ENCODE peak calls at places on chromosome 18, in ten cellular contexts. N is mammary epithelial cell, I is epithelial cell of esophagus, C is NCI-H2081, T is activated T-cell treated with anti-CD3 and anti-CD28 coated beads for 1 hour, K is upper lobe of right lung, V is lower lobe of right lung, P is mucosa of gallbladder, S is pons, H is NCI-H2171. D is an unnamed sample.

GRCh38 chr18:10579079-10579867 is 53.4 kb downstream of the NAPG start:
- DNase-seq in T (no peak), P (no peak), H (no peak), V (no peak), N (no peak), S (no peak), I (peak; percentile 55), C (no peak), K (no peak), D (peak; percentile 75)

GRCh38 chr18:48581941-48582340 is 43.1 kb downstream of the CTIF start:
- DNase-seq in C (no peak), I (no peak), H (no peak), T (no peak), P (no peak), V (no peak), K (no peak), S (no peak), N (no peak), D (no peak)

GRCh38 chr18:58584219-58585127 is 44.4 kb downstream of the ALPK2 start:
- DNase-seq in P (no peak), I (peak; percentile 36), V (no peak), N (peak; percentile 60), C (no peak), S (no peak), H (no peak), T (no peak), K (no peak), D (peak; percentile 48)

GRCh38 chr18:48771641-48772380 is 179.0 kb downstream of the SMAD7 start:
- DNase-seq in P (peak; percentile 41), H (no peak), I (no peak), K (no peak), C (no peak), V (peak; percentile 47), N (peak; percentile 8), S (no peak), T (no peak), D (no peak)

GRCh38 chr18:48200631-48201336 is 208.4 kb downstream of the ZBTB7C start:
- DNase-seq in C (no peak), S (no peak), T (no peak), P (no peak), I (no peak), N (no peak), K (no peak), V (no peak), H (no peak), D (no peak)

GRCh38 chr18:44789704-44790103 is 109.0 kb downstream of the SETBP1 start:
- DNase-seq in H (no peak), I (peak; percentile 34), S (peak; percentile 20), T (no peak), P (no peak), K (no peak), N (peak; percentile 57), C (no peak), V (no peak), D (no peak)

GRCh38 chr18:1446765-1447164 is 542.1 kb downstream of the ADCYAP1 start:
- DNase-seq in N (no peak), K (no peak), P (no peak), C (no peak), V (no peak), S (no peak), T (no peak), H (no peak), I (no peak), D (no peak)

GRCh38 chr18:11523809-11524208 is 85.6 kb upstream of the SLC35G4 start:
- DNase-seq in K (no peak), S (no peak), P (no peak), I (no peak), C (no peak), N (no peak), T (no peak), V (no peak), H (no peak), D (no peak)

GRCh38 chr18:13308369-13308768 is 89.8 kb downstream of the LDLRAD4 start:
- DNase-seq in I (no peak), V (no peak), H (no peak), K (no peak), T (no peak), P (no peak), C (no peak), S (no peak), N (no peak), D (no peak)

GRCh38 chr18:30889582-30890301 is 152.8 kb downstream of the DSC3 start:
- DNase-seq in P (peak; percentile 11), I (peak; percentile 46), C (peak; percentile 49), H (no peak), N (peak; percentile 16), T (no peak), V (no peak), S (peak; percentile 82), K (no peak), D (no peak)

GRCh38 chr18:79685281-79685680 is 5.7 kb downstream of the CTDP1 start:
- DNase-seq in N (no peak), H (no peak), C (no peak), I (no peak), K (no peak), V (no peak), P (no peak), T (no peak), S (no peak), D (no peak)

GRCh38 chr18:9082763-9083510 is 19.6 kb upstream of the NDUFV2 start:
- DNase-seq in I (no peak), H (no peak), V (no peak), C (no peak), P (no peak), T (peak; percentile 16), K (no peak), S (no peak), N (no peak), D (no peak)

GRCh38 chr18:76446321-76446720 is 48.7 kb downstream of the ZNF516 start:
- DNase-seq in C (no peak), I (no peak), S (no peak), H (no peak), P (no peak), T (no peak), K (no peak), N (no peak), V (no peak), D (no peak)

GRCh38 chr18:3514312-3515216 is 64.6 kb downstream of the TGIF1 start:
- DNase-seq in N (peak; percentile 40), K (no peak), T (no peak), S (no peak), V (no peak), P (no peak), C (no peak), I (no peak), H (no peak), D (no peak)

GRCh38 chr18:77105021-77105420 is 27.6 kb downstream of the MBP start:
- DNase-seq in T (no peak), V (no peak), K (no peak), I (no peak), H (no peak), N (no peak), C (no peak), P (no peak), S (no peak), D (no peak)

GRCh38 chr18:50405582-50406271 is 30.9 kb downstream of the SKA1 start:
- DNase-seq in V (no peak), C (peak; percentile 70), P (no peak), H (no peak), K (no peak), N (no peak), S (no peak), T (no peak), I (no peak), D (no peak)

GRCh38 chr18:3526421-3527354 is 76.7 kb downstream of the TGIF1 start:
- DNase-seq in I (no peak), S (peak; percentile 90), C (peak; percentile 40), H (peak; percentile 94), K (no peak), V (no peak), N (peak; percentile 87), T (no peak), P (no peak), D (peak; percentile 85)

GRCh38 chr18:49725809-49726514 is 87.4 kb downstream of the ACAA2 start:
- DNase-seq in C (no peak), K (no peak), N (peak; percentile 71), P (peak; percentile 79), I (peak; percentile 64), S (no peak), H (no peak), T (no peak), V (no peak), D (peak; percentile 98)

GRCh38 chr18:79869591-79870368 is 72.0 kb downstream of the KCNG2 start:
- DNase-seq in I (no peak), N (no peak), C (no peak), H (no peak), V (no peak), T (no peak), K (peak; percentile 60), P (no peak), S (no peak), D (no peak)

GRCh38 chr18:57970356-57971095 is 73.5 kb upstream of the NEDD4L start:
- DNase-seq in N (no peak), P (no peak), I (no peak), K (no peak), H (no peak), V (no peak), S (no peak), T (no peak), C (no peak), D (no peak)

GRCh38 chr18:27750014-27750413 is 426.9 kb downstream of the CDH2 start:
- DNase-seq in N (peak; percentile 40), K (no peak), I (peak; percentile 79), H (no peak), C (peak; percentile 68), S (peak; percentile 64), P (peak; percentile 54), T (no peak), V (no peak), D (peak; percentile 28)

GRCh38 chr18:61823595-61823994 is 69.2 kb downstream of the RNF152 start:
- DNase-seq in T (no peak), I (no peak), S (no peak), V (no peak), H (no peak), C (no peak), P (no peak), N (no peak), K (no peak), D (no peak)

GRCh38 chr18:66560092-66560491 is 43.8 kb downstream of the CDH19 start:
- DNase-seq in S (peak; percentile 88), T (no peak), V (no peak), I (peak; percentile 63), P (peak; percentile 26), C (peak; percentile 73), H (no peak), K (no peak), N (peak; percentile 49), D (no peak)

GRCh38 chr18:46754188-46754587 is 2.7 kb downstream of the ST8SIA5 start:
- DNase-seq in N (no peak), I (no peak), H (no peak), K (no peak), T (no peak), V (no peak), S (no peak), C (no peak), P (no peak), D (no peak)

GRCh38 chr18:5424903-5425302 is 118.9 kb downstream of the EPB41L3 start:
- DNase-seq in P (no peak), H (peak; percentile 47), N (no peak), V (no peak), S (peak; percentile 72), I (peak; percentile 17), T (no peak), K (no peak), C (peak; percentile 60), D (peak; percentile 65)

GRCh38 chr18:74856967-74857366 is 259.3 kb downstream of the ZNF407 start:
- DNase-seq in V (no peak), H (no peak), T (no peak), N (no peak), P (no peak), I (no peak), S (peak; percentile 10), K (no peak), C (peak; percentile 11), D (no peak)

GRCh38 chr18:57542801-57543427 is 43.6 kb downstream of the FECH start:
- DNase-seq in C (no peak), S (no peak), N (peak; percentile 5), T (no peak), P (no peak), H (peak; percentile 77), V (no peak), I (peak; percentile 59), K (no peak), D (peak; percentile 65)

GRCh38 chr18:77990131-77990530 is 740.5 kb downstream of the GALR1 start:
- DNase-seq in T (no peak), K (no peak), V (no peak), I (no peak), H (no peak), C (no peak), N (no peak), P (no peak), S (no peak), D (no peak)

D was measured in IMR-90.